ENCODE peak calls at places on chromosomes 16 and 17, in five cellular contexts. One of them, this sample, is unnamed.

GRCh38 chr16:87053016-87053982 is 263.9 kb downstream of the C16orf95 start:
- DNase-seq in head of caudate nucleus: no peak
- DNase-seq in activated T-helper 1 cell treated with Interleukin-2 at 50 U/mL for 16 hours: no peak
- DNase-seq in glutamatergic neuron: peak
- DNase-seq in bronchial epithelial cell: no peak
- DNase-seq in this sample: no peak

GRCh38 chr16:67563708-67564468 is 1.6 kb downstream of the CTCF start:
- DNase-seq in activated T-helper 1 cell treated with Interleukin-2 at 50 U/mL for 16 hours: no peak
- DNase-seq in bronchial epithelial cell: peak
- DNase-seq in head of caudate nucleus: no peak
- DNase-seq in glutamatergic neuron: no peak
- DNase-seq in this sample: no peak

GRCh38 chr16:14509055-14509454 is 121.0 kb downstream of the PARN start:
- DNase-seq in glutamatergic neuron: no peak
- DNase-seq in activated T-helper 1 cell treated with Interleukin-2 at 50 U/mL for 16 hours: no peak
- DNase-seq in head of caudate nucleus: no peak
- DNase-seq in bronchial epithelial cell: peak
- DNase-seq in this sample: no peak

GRCh38 chr17:11980813-11981212 is 16.5 kb downstream of the ZNF18 start:
- DNase-seq in activated T-helper 1 cell treated with Interleukin-2 at 50 U/mL for 16 hours: no peak
- DNase-seq in bronchial epithelial cell: peak
- DNase-seq in head of caudate nucleus: no peak
- DNase-seq in glutamatergic neuron: no peak
- DNase-seq in this sample: no peak

GRCh38 chr17:14840616-14841231 is 424.4 kb downstream of the PMP22 start:
- DNase-seq in glutamatergic neuron: no peak
- DNase-seq in bronchial epithelial cell: no peak
- DNase-seq in activated T-helper 1 cell treated with Interleukin-2 at 50 U/mL for 16 hours: no peak
- DNase-seq in head of caudate nucleus: no peak
- DNase-seq in this sample: no peak

GRCh38 chr17:50181601-50182345 is 16.0 kb downstream of the SGCA start:
- DNase-seq in bronchial epithelial cell: peak
- DNase-seq in head of caudate nucleus: no peak
- DNase-seq in activated T-helper 1 cell treated with Interleukin-2 at 50 U/mL for 16 hours: no peak
- DNase-seq in glutamatergic neuron: no peak
- DNase-seq in this sample: no peak

GRCh38 chr16:15777533-15778203 is 79.2 kb downstream of the MYH11 start:
- DNase-seq in bronchial epithelial cell: peak
- DNase-seq in glutamatergic neuron: no peak
- DNase-seq in head of caudate nucleus: no peak
- DNase-seq in activated T-helper 1 cell treated with Interleukin-2 at 50 U/mL for 16 hours: no peak
- DNase-seq in this sample: no peak

GRCh38 chr16:81094771-81095251 is 1.4 kb downstream of the GCSH start:
- DNase-seq in bronchial epithelial cell: no peak
- DNase-seq in activated T-helper 1 cell treated with Interleukin-2 at 50 U/mL for 16 hours: no peak
- DNase-seq in glutamatergic neuron: no peak
- DNase-seq in head of caudate nucleus: no peak
- DNase-seq in this sample: no peak

GRCh38 chr17:2151634-2152033 is 96.7 kb downstream of the HIC1 start:
- DNase-seq in bronchial epithelial cell: no peak
- DNase-seq in head of caudate nucleus: no peak
- DNase-seq in glutamatergic neuron: no peak
- DNase-seq in activated T-helper 1 cell treated with Interleukin-2 at 50 U/mL for 16 hours: no peak
- DNase-seq in this sample: no peak

GRCh38 chr17:50076591-50077235 is 18.4 kb upstream of the PDK2 start:
- DNase-seq in glutamatergic neuron: peak
- DNase-seq in bronchial epithelial cell: no peak
- DNase-seq in activated T-helper 1 cell treated with Interleukin-2 at 50 U/mL for 16 hours: no peak
- DNase-seq in head of caudate nucleus: no peak
- DNase-seq in this sample: no peak